ENCODE peak calls at places on chromosomes 5 and 9, in ten cellular contexts. W is GM13976, Z is ELR, Q is sigmoid colon, X is 8988T, R is RWPE1, I is kidney glomerular epithelial cell, C is substantia nigra, J is GM10248, L is NCI-H1417. U is an unnamed sample.

GRCh38 chr5:57412010-57412409 is 70.6 kb downstream of the ACTBL2 start:
- DNase-seq in W (no peak), Z (peak), Q (no peak), X (no peak), R (no peak), I (peak), C (no peak), J (no peak), L (no peak), U (no peak)

GRCh38 chr5:150246835-150247234 is 42.7 kb downstream of the CAMK2A start:
- DNase-seq in W (no peak), Z (no peak), Q (no peak), X (no peak), R (no peak), I (no peak), C (no peak), J (no peak), L (no peak), U (no peak)

GRCh38 chr9:129182625-129183494 is 4.8 kb upstream of the IER5L start:
- DNase-seq in W (no peak), Z (peak), Q (no peak), X (peak), R (no peak), I (no peak), C (peak), J (no peak), L (no peak), U (no peak)

GRCh38 chr5:90055831-90056328 is 353.7 kb downstream of the CETN3 start:
- DNase-seq in W (no peak), Z (peak), Q (no peak), X (no peak), R (peak), I (no peak), C (no peak), J (no peak), L (no peak), U (no peak)

GRCh38 chr5:39714036-39714698 is 289.4 kb upstream of the DAB2 start:
- DNase-seq in W (peak), Z (peak), Q (no peak), X (no peak), R (peak), I (peak), C (no peak), J (peak), L (no peak), U (no peak)

GRCh38 chr5:38595149-38595725 is 38.8 kb upstream of the LIFR start:
- DNase-seq in W (no peak), Z (peak), Q (no peak), X (no peak), R (no peak), I (no peak), C (no peak), J (no peak), L (no peak), U (no peak)

GRCh38 chr9:126303488-126303887 is 23.1 kb upstream of the MVB12B start:
- DNase-seq in W (no peak), Z (no peak), Q (no peak), X (no peak), R (no peak), I (no peak), C (no peak), J (no peak), L (no peak), U (no peak)

GRCh38 chr5:97600486-97600885 is 417.4 kb upstream of the RIOK2 start:
- DNase-seq in W (no peak), Z (peak), Q (no peak), X (no peak), R (no peak), I (no peak), C (no peak), J (no peak), L (no peak), U (no peak)

GRCh38 chr5:31270396-31270795 is 76.9 kb downstream of the CDH6 start:
- DNase-seq in W (no peak), Z (peak), Q (no peak), X (no peak), R (no peak), I (peak), C (no peak), J (no peak), L (peak), U (no peak)

GRCh38 chr9:89442981-89443817 is 54.7 kb downstream of the SEMA4D start:
- DNase-seq in W (peak), Z (no peak), Q (no peak), X (no peak), R (no peak), I (no peak), C (no peak), J (peak), L (no peak), U (no peak)

U was measured in sciatic nerve.